ENCODE peak calls at places on chromosomes 1 and 21, in ten cellular contexts. One of them, this sample, is unnamed. For H3K4me1 and H3K9me3, the result is how much of the 10 kb centered on the place peaks cover.

GRCh38 chr1:200903793-200904192 is 9.1 kb downstream of the INAVA start:
- DNase-seq in left ventricle myocardium inferior: no peak
- DNase-seq in tibial nerve: no peak
- DNase-seq in A549: no peak
- DNase-seq in spleen: peak
- DNase-seq in heart right ventricle: no peak
- DNase-seq in suprapubic skin: no peak
- DNase-seq in tibial artery: no peak
- DNase-seq in left lung: no peak
- DNase-seq in adipocyte: no peak
- DNase-seq in this sample: no peak

GRCh38 chr21:26844258-26845065 is 747 bp downstream of the ADAMTS1 start:
- DNase-seq in tibial nerve: peak
- DNase-seq in tibial artery: peak
- DNase-seq in heart right ventricle: peak
- DNase-seq in left ventricle myocardium inferior: peak
- DNase-seq in A549: no peak
- DNase-seq in suprapubic skin: no peak
- DNase-seq in spleen: peak
- DNase-seq in adipocyte: peak
- DNase-seq in left lung: peak
- DNase-seq in this sample: peak

GRCh38 chr1:231465051-231465450 is 43.0 kb upstream of the EGLN1 start:
- DNase-seq in heart right ventricle: no peak
- DNase-seq in left lung: no peak
- DNase-seq in suprapubic skin: no peak
- DNase-seq in left ventricle myocardium inferior: no peak
- DNase-seq in tibial nerve: no peak
- DNase-seq in tibial artery: no peak
- DNase-seq in spleen: no peak
- DNase-seq in A549: no peak
- DNase-seq in adipocyte: no peak
- DNase-seq in this sample: no peak

GRCh38 chr1:238119060-238119459 is 228.3 kb upstream of the ZP4 start:
- DNase-seq in spleen: no peak
- DNase-seq in suprapubic skin: no peak
- DNase-seq in tibial artery: no peak
- DNase-seq in adipocyte: no peak
- DNase-seq in A549: no peak
- DNase-seq in left lung: no peak
- DNase-seq in left ventricle myocardium inferior: no peak
- DNase-seq in tibial nerve: no peak
- DNase-seq in heart right ventricle: no peak
- DNase-seq in this sample: no peak

GRCh38 chr1:153534933-153535663 is 693 bp downstream of the S100A6 start:
- DNase-seq in tibial nerve: peak
- DNase-seq in left lung: peak
- DNase-seq in heart right ventricle: peak
- DNase-seq in adipocyte: peak
- DNase-seq in A549: peak
- DNase-seq in tibial artery: peak
- DNase-seq in spleen: peak
- DNase-seq in left ventricle myocardium inferior: peak
- DNase-seq in suprapubic skin: no peak
- DNase-seq in this sample: peak

GRCh38 chr1:20139776-20140612 is 871 bp downstream of the PLA2G2F start:
- DNase-seq in heart right ventricle: no peak
- DNase-seq in adipocyte: no peak
- DNase-seq in left ventricle myocardium inferior: no peak
- DNase-seq in suprapubic skin: peak
- DNase-seq in tibial nerve: no peak
- DNase-seq in tibial artery: no peak
- DNase-seq in A549: no peak
- DNase-seq in spleen: no peak
- DNase-seq in left lung: no peak
- DNase-seq in this sample: no peak

GRCh38 chr1:14516974-14517812 is 81.3 kb upstream of the KAZN start:
- DNase-seq in spleen: no peak
- DNase-seq in tibial artery: peak
- DNase-seq in suprapubic skin: no peak
- DNase-seq in left lung: no peak
- DNase-seq in adipocyte: peak
- DNase-seq in tibial nerve: no peak
- DNase-seq in heart right ventricle: no peak
- DNase-seq in left ventricle myocardium inferior: no peak
- DNase-seq in A549: no peak
- DNase-seq in this sample: no peak

GRCh38 chr1:70112838-70113237 is 92.5 kb downstream of the LRRC40 start:
- DNase-seq in tibial nerve: no peak
- DNase-seq in heart right ventricle: no peak
- DNase-seq in left lung: no peak
- DNase-seq in adipocyte: no peak
- DNase-seq in A549: no peak
- DNase-seq in left ventricle myocardium inferior: no peak
- DNase-seq in tibial artery: no peak
- DNase-seq in spleen: no peak
- DNase-seq in suprapubic skin: no peak
- DNase-seq in this sample: no peak

GRCh38 chr1:55559111-55559510 is 343.9 kb upstream of the USP24 start:
- DNase-seq in adipocyte: no peak
- DNase-seq in A549: no peak
- DNase-seq in left lung: no peak
- DNase-seq in tibial artery: no peak
- DNase-seq in spleen: no peak
- DNase-seq in tibial nerve: no peak
- DNase-seq in left ventricle myocardium inferior: no peak
- DNase-seq in heart right ventricle: no peak
- DNase-seq in suprapubic skin: no peak
- DNase-seq in this sample: no peak

GRCh38 chr21:34914239-34914638 is 134.9 kb downstream of the RUNX1 start:
- DNase-seq in tibial nerve: no peak
- DNase-seq in heart right ventricle: no peak
- DNase-seq in tibial artery: no peak
- DNase-seq in spleen: no peak
- DNase-seq in left lung: no peak
- DNase-seq in A549: no peak
- DNase-seq in suprapubic skin: no peak
- DNase-seq in left ventricle myocardium inferior: no peak
- DNase-seq in adipocyte: no peak
- DNase-seq in this sample: no peak

GRCh38 chr21:34911360-34911759 is 137.7 kb downstream of the RUNX1 start:
- DNase-seq in spleen: peak
- DNase-seq in adipocyte: no peak
- DNase-seq in left ventricle myocardium inferior: peak
- DNase-seq in left lung: peak
- DNase-seq in tibial artery: no peak
- DNase-seq in tibial nerve: no peak
- DNase-seq in A549: no peak
- DNase-seq in heart right ventricle: no peak
- DNase-seq in suprapubic skin: no peak
- DNase-seq in this sample: no peak

GRCh38 chr21:34910396-34910795 is 138.7 kb downstream of the RUNX1 start:
- DNase-seq in A549: no peak
- DNase-seq in suprapubic skin: no peak
- DNase-seq in tibial artery: no peak
- DNase-seq in tibial nerve: no peak
- DNase-seq in left ventricle myocardium inferior: no peak
- DNase-seq in adipocyte: no peak
- DNase-seq in left lung: peak
- DNase-seq in heart right ventricle: no peak
- DNase-seq in spleen: no peak
- DNase-seq in this sample: no peak

GRCh38 chr21:34913786-34914185 is 135.3 kb downstream of the RUNX1 start:
- DNase-seq in tibial artery: no peak
- DNase-seq in heart right ventricle: no peak
- DNase-seq in left lung: no peak
- DNase-seq in adipocyte: peak
- DNase-seq in left ventricle myocardium inferior: no peak
- DNase-seq in spleen: no peak
- DNase-seq in A549: no peak
- DNase-seq in suprapubic skin: no peak
- DNase-seq in tibial nerve: no peak
- DNase-seq in this sample: no peak

GRCh38 chr21:34912022-34912933 is 136.8 kb downstream of the RUNX1 start:
- DNase-seq in spleen: no peak
- DNase-seq in tibial nerve: no peak
- DNase-seq in heart right ventricle: no peak
- DNase-seq in A549: no peak
- DNase-seq in left lung: no peak
- DNase-seq in tibial artery: no peak
- DNase-seq in adipocyte: peak
- DNase-seq in suprapubic skin: no peak
- DNase-seq in left ventricle myocardium inferior: no peak
- DNase-seq in this sample: no peak
- H3K4me1 ChIP-seq in spleen: under half
- H3K4me1 ChIP-seq in tibial nerve: under half
- H3K4me1 ChIP-seq in heart right ventricle: under half
- H3K4me1 ChIP-seq in A549: under half
- H3K4me1 ChIP-seq in left lung: half or more
- H3K4me1 ChIP-seq in tibial artery: under half
- H3K4me1 ChIP-seq in adipocyte: half or more
- H3K4me1 ChIP-seq in suprapubic skin: under half
- H3K4me1 ChIP-seq in left ventricle myocardium inferior: under half
- H3K4me1 ChIP-seq in this sample: under half

GRCh38 chr1:3014443-3015268 is 6.6 kb upstream of the ACTRT2 start:
- DNase-seq in adipocyte: no peak
- DNase-seq in spleen: peak
- DNase-seq in heart right ventricle: no peak
- DNase-seq in left lung: peak
- DNase-seq in A549: no peak
- DNase-seq in suprapubic skin: no peak
- DNase-seq in tibial artery: no peak
- DNase-seq in left ventricle myocardium inferior: peak
- DNase-seq in tibial nerve: no peak
- DNase-seq in this sample: no peak

GRCh38 chr1:3014041-3014440 is 7.2 kb upstream of the ACTRT2 start:
- DNase-seq in adipocyte: no peak
- DNase-seq in spleen: peak
- DNase-seq in A549: no peak
- DNase-seq in left ventricle myocardium inferior: peak
- DNase-seq in suprapubic skin: no peak
- DNase-seq in tibial artery: no peak
- DNase-seq in left lung: peak
- DNase-seq in tibial nerve: no peak
- DNase-seq in heart right ventricle: no peak
- DNase-seq in this sample: no peak

GRCh38 chr1:3011631-3012510 is 9.4 kb upstream of the ACTRT2 start:
- DNase-seq in tibial artery: peak
- DNase-seq in heart right ventricle: no peak
- DNase-seq in A549: no peak
- DNase-seq in tibial nerve: no peak
- DNase-seq in adipocyte: no peak
- DNase-seq in left lung: peak
- DNase-seq in left ventricle myocardium inferior: peak
- DNase-seq in spleen: peak
- DNase-seq in suprapubic skin: no peak
- DNase-seq in this sample: peak

GRCh38 chr1:3012511-3013291 is 8.6 kb upstream of the ACTRT2 start:
- DNase-seq in tibial nerve: peak
- DNase-seq in adipocyte: peak
- DNase-seq in A549: peak
- DNase-seq in spleen: peak
- DNase-seq in left lung: peak
- DNase-seq in suprapubic skin: no peak
- DNase-seq in tibial artery: peak
- DNase-seq in heart right ventricle: peak
- DNase-seq in left ventricle myocardium inferior: peak
- DNase-seq in this sample: peak

DNA sequence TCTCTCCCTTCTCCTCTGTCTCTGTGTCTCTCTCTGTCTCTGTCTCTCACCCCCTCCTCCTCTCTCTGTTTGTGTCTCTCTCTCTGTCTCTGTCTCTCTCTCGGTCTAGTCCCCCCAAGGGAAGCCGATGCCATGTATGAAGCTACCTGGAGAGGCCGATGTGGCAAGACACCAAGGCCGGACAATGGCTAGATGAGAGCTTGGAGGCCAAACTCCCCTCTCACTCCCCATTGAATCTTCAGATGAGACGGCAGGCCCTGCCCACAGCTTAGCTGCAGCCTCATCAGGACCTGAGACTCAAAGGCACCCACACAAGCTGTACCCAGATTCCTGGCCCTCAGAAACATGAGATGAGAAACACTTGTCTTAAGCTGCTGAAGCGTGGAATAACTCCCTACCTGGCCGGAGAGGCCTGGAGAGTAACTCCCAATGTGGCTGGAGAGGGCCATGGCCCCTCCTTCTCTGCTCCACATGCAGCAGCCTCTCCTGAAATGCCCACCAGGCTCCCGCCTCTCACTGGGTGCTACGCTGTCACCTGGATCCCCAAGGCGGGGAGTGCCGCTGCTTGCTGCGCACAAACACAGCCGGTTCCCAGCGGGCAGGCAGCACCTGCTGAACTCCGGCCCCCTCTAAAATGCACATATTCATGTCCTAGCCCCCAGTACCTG is 7.8 kb upstream of the ACTRT2 start:
- DNase-seq in tibial nerve: no peak
- DNase-seq in tibial artery: no peak
- DNase-seq in suprapubic skin: no peak
- DNase-seq in left ventricle myocardium inferior: peak
- DNase-seq in spleen: peak
- DNase-seq in left lung: peak
- DNase-seq in adipocyte: no peak
- DNase-seq in A549: no peak
- DNase-seq in heart right ventricle: no peak
- DNase-seq in this sample: no peak
- H3K9me3 ChIP-seq in tibial nerve: under half
- H3K9me3 ChIP-seq in tibial artery: under half
- H3K9me3 ChIP-seq in suprapubic skin: under half
- H3K9me3 ChIP-seq in left ventricle myocardium inferior: under half
- H3K9me3 ChIP-seq in spleen: under half
- H3K9me3 ChIP-seq in left lung: under half
- H3K9me3 ChIP-seq in adipocyte: under half
- H3K9me3 ChIP-seq in A549: under half
- H3K9me3 ChIP-seq in heart right ventricle: under half
- H3K9me3 ChIP-seq in this sample: under half

GRCh38 chr1:41953291-41953690 is 34.6 kb upstream of the HIVEP3 start:
- DNase-seq in spleen: no peak
- DNase-seq in adipocyte: no peak
- DNase-seq in A549: no peak
- DNase-seq in suprapubic skin: no peak
- DNase-seq in tibial artery: no peak
- DNase-seq in tibial nerve: no peak
- DNase-seq in left lung: no peak
- DNase-seq in left ventricle myocardium inferior: no peak
- DNase-seq in heart right ventricle: no peak
- DNase-seq in this sample: no peak
- H3K4me1 ChIP-seq in spleen: under half
- H3K4me1 ChIP-seq in adipocyte: under half
- H3K4me1 ChIP-seq in A549: under half
- H3K4me1 ChIP-seq in suprapubic skin: under half
- H3K4me1 ChIP-seq in tibial artery: under half
- H3K4me1 ChIP-seq in tibial nerve: under half
- H3K4me1 ChIP-seq in left lung: under half
- H3K4me1 ChIP-seq in left ventricle myocardium inferior: under half
- H3K4me1 ChIP-seq in heart right ventricle: under half
- H3K4me1 ChIP-seq in this sample: under half

DNA sequence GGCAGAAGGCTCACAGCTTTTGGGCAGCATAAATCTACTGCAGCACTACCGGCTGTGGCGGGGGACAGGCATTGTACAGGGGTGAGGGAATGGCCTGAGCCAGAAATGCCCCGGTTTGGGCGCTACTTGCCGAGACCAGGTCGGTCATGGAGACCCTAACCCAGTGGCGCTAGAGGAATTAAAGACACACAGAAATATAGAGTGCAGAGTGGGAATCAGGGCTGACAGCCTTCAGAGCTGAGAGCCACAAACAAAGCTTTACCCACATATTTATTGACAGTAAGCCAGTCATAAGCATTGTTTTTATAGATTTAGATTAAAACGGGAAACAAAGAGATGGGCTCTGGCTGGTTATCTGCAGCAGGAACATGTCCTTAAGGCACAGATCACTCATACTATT is 101.8 kb downstream of the POU2F1 start:
- DNase-seq in tibial nerve: no peak
- DNase-seq in heart right ventricle: no peak
- DNase-seq in left ventricle myocardium inferior: no peak
- DNase-seq in left lung: no peak
- DNase-seq in spleen: no peak
- DNase-seq in adipocyte: no peak
- DNase-seq in suprapubic skin: no peak
- DNase-seq in A549: no peak
- DNase-seq in tibial artery: no peak
- DNase-seq in this sample: no peak
- H3K9me3 ChIP-seq in tibial nerve: under half
- H3K9me3 ChIP-seq in heart right ventricle: half or more
- H3K9me3 ChIP-seq in left ventricle myocardium inferior: half or more
- H3K9me3 ChIP-seq in left lung: under half
- H3K9me3 ChIP-seq in spleen: half or more
- H3K9me3 ChIP-seq in adipocyte: under half
- H3K9me3 ChIP-seq in suprapubic skin: under half
- H3K9me3 ChIP-seq in A549: under half
- H3K9me3 ChIP-seq in tibial artery: under half
- H3K9me3 ChIP-seq in this sample: half or more